ENCODE peak calls at places on chromosomes 16 and 17, in seven cellular contexts. One of them, this sample, is unnamed.

GRCh38 chr17:79927136-79927661 is 88.0 kb upstream of the CBX4 start:
- DNase-seq in substantia nigra: no peak
- DNase-seq in lung microvascular endothelial cell: no peak
- DNase-seq in naive thymus-derived CD8-positive, alpha-beta T cell: peak; percentile 48
- DNase-seq in activated T-helper 2 cell treated with anti-CD3 and anti-CD28 coated beads, Interferon-gamma antibody, Interleukin-2, Interleukin-4, amounts not matched to agents 10 μg/mL and 5 μg/mL and 100 μg/mL, durations not matched to agents 14 hours and 24 hours and 36 hours: no peak
- DNase-seq in stimulated activated CD8-positive, alpha-beta memory T cell treated with anti-CD3 and anti-CD28 coated beads, Interleukin-7, amount 100 ng/mL, for 1 hour: no peak
- DNase-seq in neural progenitor cell: no peak
- DNase-seq in this sample: no peak

GRCh38 chr16:30372037-30372712 is 1.9 kb upstream of the TBC1D10B start:
- DNase-seq in substantia nigra: no peak
- DNase-seq in lung microvascular endothelial cell: no peak
- DNase-seq in naive thymus-derived CD8-positive, alpha-beta T cell: no peak
- DNase-seq in activated T-helper 2 cell treated with anti-CD3 and anti-CD28 coated beads, Interferon-gamma antibody, Interleukin-2, Interleukin-4, amounts not matched to agents 10 μg/mL and 5 μg/mL and 100 μg/mL, durations not matched to agents 14 hours and 24 hours and 36 hours: no peak
- DNase-seq in stimulated activated CD8-positive, alpha-beta memory T cell treated with anti-CD3 and anti-CD28 coated beads, Interleukin-7, amount 100 ng/mL, for 1 hour: no peak
- DNase-seq in neural progenitor cell: no peak
- DNase-seq in this sample: no peak

GRCh38 chr17:4584125-4584834 is at the start of gene SMTNL2:
- DNase-seq in substantia nigra: no peak
- DNase-seq in lung microvascular endothelial cell: peak; percentile 19
- DNase-seq in naive thymus-derived CD8-positive, alpha-beta T cell: no peak
- DNase-seq in activated T-helper 2 cell treated with anti-CD3 and anti-CD28 coated beads, Interferon-gamma antibody, Interleukin-2, Interleukin-4, amounts not matched to agents 10 μg/mL and 5 μg/mL and 100 μg/mL, durations not matched to agents 14 hours and 24 hours and 36 hours: no peak
- DNase-seq in stimulated activated CD8-positive, alpha-beta memory T cell treated with anti-CD3 and anti-CD28 coated beads, Interleukin-7, amount 100 ng/mL, for 1 hour: no peak
- DNase-seq in neural progenitor cell: peak; percentile 72
- DNase-seq in this sample: no peak

GRCh38 chr16:56203052-56203451 is 11.8 kb downstream of the GNAO1 start:
- DNase-seq in substantia nigra: no peak
- DNase-seq in lung microvascular endothelial cell: peak; percentile 3
- DNase-seq in naive thymus-derived CD8-positive, alpha-beta T cell: no peak
- DNase-seq in activated T-helper 2 cell treated with anti-CD3 and anti-CD28 coated beads, Interferon-gamma antibody, Interleukin-2, Interleukin-4, amounts not matched to agents 10 μg/mL and 5 μg/mL and 100 μg/mL, durations not matched to agents 14 hours and 24 hours and 36 hours: peak; percentile 35
- DNase-seq in stimulated activated CD8-positive, alpha-beta memory T cell treated with anti-CD3 and anti-CD28 coated beads, Interleukin-7, amount 100 ng/mL, for 1 hour: no peak
- DNase-seq in neural progenitor cell: peak; percentile 56
- DNase-seq in this sample: no peak

GRCh38 chr17:59800530-59800942 is 92.2 kb downstream of the TUBD1 start:
- DNase-seq in substantia nigra: no peak
- DNase-seq in lung microvascular endothelial cell: no peak
- DNase-seq in naive thymus-derived CD8-positive, alpha-beta T cell: no peak
- DNase-seq in activated T-helper 2 cell treated with anti-CD3 and anti-CD28 coated beads, Interferon-gamma antibody, Interleukin-2, Interleukin-4, amounts not matched to agents 10 μg/mL and 5 μg/mL and 100 μg/mL, durations not matched to agents 14 hours and 24 hours and 36 hours: no peak
- DNase-seq in stimulated activated CD8-positive, alpha-beta memory T cell treated with anti-CD3 and anti-CD28 coated beads, Interleukin-7, amount 100 ng/mL, for 1 hour: no peak
- DNase-seq in neural progenitor cell: no peak
- DNase-seq in this sample: no peak

GRCh38 chr17:1779571-1780074 is 17.8 kb downstream of the SERPINF1 start:
- DNase-seq in substantia nigra: no peak
- DNase-seq in lung microvascular endothelial cell: peak; percentile 86
- DNase-seq in naive thymus-derived CD8-positive, alpha-beta T cell: no peak
- DNase-seq in activated T-helper 2 cell treated with anti-CD3 and anti-CD28 coated beads, Interferon-gamma antibody, Interleukin-2, Interleukin-4, amounts not matched to agents 10 μg/mL and 5 μg/mL and 100 μg/mL, durations not matched to agents 14 hours and 24 hours and 36 hours: no peak
- DNase-seq in stimulated activated CD8-positive, alpha-beta memory T cell treated with anti-CD3 and anti-CD28 coated beads, Interleukin-7, amount 100 ng/mL, for 1 hour: no peak
- DNase-seq in neural progenitor cell: no peak
- DNase-seq in this sample: no peak

GRCh38 chr16:20901441-20902112 is 1.0 kb downstream of the LYRM1 start:
- DNase-seq in substantia nigra: no peak
- DNase-seq in lung microvascular endothelial cell: peak; percentile 72
- DNase-seq in naive thymus-derived CD8-positive, alpha-beta T cell: peak; percentile 35
- DNase-seq in activated T-helper 2 cell treated with anti-CD3 and anti-CD28 coated beads, Interferon-gamma antibody, Interleukin-2, Interleukin-4, amounts not matched to agents 10 μg/mL and 5 μg/mL and 100 μg/mL, durations not matched to agents 14 hours and 24 hours and 36 hours: peak; percentile 22
- DNase-seq in stimulated activated CD8-positive, alpha-beta memory T cell treated with anti-CD3 and anti-CD28 coated beads, Interleukin-7, amount 100 ng/mL, for 1 hour: no peak
- DNase-seq in neural progenitor cell: peak; percentile 54
- DNase-seq in this sample: no peak

GRCh38 chr17:42362245-42362961 is 25.8 kb downstream of the STAT3 start:
- DNase-seq in substantia nigra: no peak
- DNase-seq in lung microvascular endothelial cell: no peak
- DNase-seq in naive thymus-derived CD8-positive, alpha-beta T cell: no peak
- DNase-seq in activated T-helper 2 cell treated with anti-CD3 and anti-CD28 coated beads, Interferon-gamma antibody, Interleukin-2, Interleukin-4, amounts not matched to agents 10 μg/mL and 5 μg/mL and 100 μg/mL, durations not matched to agents 14 hours and 24 hours and 36 hours: no peak
- DNase-seq in stimulated activated CD8-positive, alpha-beta memory T cell treated with anti-CD3 and anti-CD28 coated beads, Interleukin-7, amount 100 ng/mL, for 1 hour: no peak
- DNase-seq in neural progenitor cell: no peak
- DNase-seq in this sample: no peak

GRCh38 chr17:17783121-17783824 is 53.5 kb downstream of the SREBF1 start:
- DNase-seq in substantia nigra: peak; percentile 50
- DNase-seq in lung microvascular endothelial cell: peak; percentile 25
- DNase-seq in naive thymus-derived CD8-positive, alpha-beta T cell: peak; percentile 57
- DNase-seq in activated T-helper 2 cell treated with anti-CD3 and anti-CD28 coated beads, Interferon-gamma antibody, Interleukin-2, Interleukin-4, amounts not matched to agents 10 μg/mL and 5 μg/mL and 100 μg/mL, durations not matched to agents 14 hours and 24 hours and 36 hours: peak; percentile 53
- DNase-seq in stimulated activated CD8-positive, alpha-beta memory T cell treated with anti-CD3 and anti-CD28 coated beads, Interleukin-7, amount 100 ng/mL, for 1 hour: peak; percentile 13
- DNase-seq in neural progenitor cell: peak; percentile 88
- DNase-seq in this sample: no peak

GRCh38 chr17:27743288-27743885 is 56.9 kb downstream of the NOS2 start:
- DNase-seq in substantia nigra: no peak
- DNase-seq in lung microvascular endothelial cell: no peak
- DNase-seq in naive thymus-derived CD8-positive, alpha-beta T cell: no peak
- DNase-seq in activated T-helper 2 cell treated with anti-CD3 and anti-CD28 coated beads, Interferon-gamma antibody, Interleukin-2, Interleukin-4, amounts not matched to agents 10 μg/mL and 5 μg/mL and 100 μg/mL, durations not matched to agents 14 hours and 24 hours and 36 hours: no peak
- DNase-seq in stimulated activated CD8-positive, alpha-beta memory T cell treated with anti-CD3 and anti-CD28 coated beads, Interleukin-7, amount 100 ng/mL, for 1 hour: no peak
- DNase-seq in neural progenitor cell: no peak
- DNase-seq in this sample: no peak

GRCh38 chr17:76934561-76935320 is 66.5 kb downstream of the MGAT5B start:
- DNase-seq in substantia nigra: no peak
- DNase-seq in lung microvascular endothelial cell: no peak
- DNase-seq in naive thymus-derived CD8-positive, alpha-beta T cell: no peak
- DNase-seq in activated T-helper 2 cell treated with anti-CD3 and anti-CD28 coated beads, Interferon-gamma antibody, Interleukin-2, Interleukin-4, amounts not matched to agents 10 μg/mL and 5 μg/mL and 100 μg/mL, durations not matched to agents 14 hours and 24 hours and 36 hours: no peak
- DNase-seq in stimulated activated CD8-positive, alpha-beta memory T cell treated with anti-CD3 and anti-CD28 coated beads, Interleukin-7, amount 100 ng/mL, for 1 hour: no peak
- DNase-seq in neural progenitor cell: no peak
- DNase-seq in this sample: no peak

GRCh38 chr16:48041861-48042435 is 113.8 kb downstream of the ABCC12 start:
- DNase-seq in substantia nigra: no peak
- DNase-seq in lung microvascular endothelial cell: no peak
- DNase-seq in naive thymus-derived CD8-positive, alpha-beta T cell: no peak
- DNase-seq in activated T-helper 2 cell treated with anti-CD3 and anti-CD28 coated beads, Interferon-gamma antibody, Interleukin-2, Interleukin-4, amounts not matched to agents 10 μg/mL and 5 μg/mL and 100 μg/mL, durations not matched to agents 14 hours and 24 hours and 36 hours: no peak
- DNase-seq in stimulated activated CD8-positive, alpha-beta memory T cell treated with anti-CD3 and anti-CD28 coated beads, Interleukin-7, amount 100 ng/mL, for 1 hour: no peak
- DNase-seq in neural progenitor cell: peak; percentile 58
- DNase-seq in this sample: no peak

GRCh38 chr17:2239882-2240430 is 63.6 kb downstream of the SMG6 start:
- DNase-seq in substantia nigra: no peak
- DNase-seq in lung microvascular endothelial cell: peak; percentile 25
- DNase-seq in naive thymus-derived CD8-positive, alpha-beta T cell: no peak
- DNase-seq in activated T-helper 2 cell treated with anti-CD3 and anti-CD28 coated beads, Interferon-gamma antibody, Interleukin-2, Interleukin-4, amounts not matched to agents 10 μg/mL and 5 μg/mL and 100 μg/mL, durations not matched to agents 14 hours and 24 hours and 36 hours: peak; percentile 51
- DNase-seq in stimulated activated CD8-positive, alpha-beta memory T cell treated with anti-CD3 and anti-CD28 coated beads, Interleukin-7, amount 100 ng/mL, for 1 hour: no peak
- DNase-seq in neural progenitor cell: no peak
- DNase-seq in this sample: no peak

GRCh38 chr17:42135664-42136653 is 13.4 kb downstream of the HSPB9 start:
- DNase-seq in substantia nigra: no peak
- DNase-seq in lung microvascular endothelial cell: peak; percentile 90
- DNase-seq in naive thymus-derived CD8-positive, alpha-beta T cell: no peak
- DNase-seq in activated T-helper 2 cell treated with anti-CD3 and anti-CD28 coated beads, Interferon-gamma antibody, Interleukin-2, Interleukin-4, amounts not matched to agents 10 μg/mL and 5 μg/mL and 100 μg/mL, durations not matched to agents 14 hours and 24 hours and 36 hours: no peak
- DNase-seq in stimulated activated CD8-positive, alpha-beta memory T cell treated with anti-CD3 and anti-CD28 coated beads, Interleukin-7, amount 100 ng/mL, for 1 hour: no peak
- DNase-seq in neural progenitor cell: no peak
- DNase-seq in this sample: no peak

GRCh38 chr16:53421248-53421647 is 13.0 kb upstream of the RBL2 start:
- DNase-seq in substantia nigra: no peak
- DNase-seq in lung microvascular endothelial cell: no peak
- DNase-seq in naive thymus-derived CD8-positive, alpha-beta T cell: no peak
- DNase-seq in activated T-helper 2 cell treated with anti-CD3 and anti-CD28 coated beads, Interferon-gamma antibody, Interleukin-2, Interleukin-4, amounts not matched to agents 10 μg/mL and 5 μg/mL and 100 μg/mL, durations not matched to agents 14 hours and 24 hours and 36 hours: no peak
- DNase-seq in stimulated activated CD8-positive, alpha-beta memory T cell treated with anti-CD3 and anti-CD28 coated beads, Interleukin-7, amount 100 ng/mL, for 1 hour: no peak
- DNase-seq in neural progenitor cell: no peak
- DNase-seq in this sample: no peak

GRCh38 chr17:28528329-28529011 is 22.3 kb downstream of the FOXN1 start:
- DNase-seq in substantia nigra: no peak
- DNase-seq in lung microvascular endothelial cell: no peak
- DNase-seq in naive thymus-derived CD8-positive, alpha-beta T cell: no peak
- DNase-seq in activated T-helper 2 cell treated with anti-CD3 and anti-CD28 coated beads, Interferon-gamma antibody, Interleukin-2, Interleukin-4, amounts not matched to agents 10 μg/mL and 5 μg/mL and 100 μg/mL, durations not matched to agents 14 hours and 24 hours and 36 hours: no peak
- DNase-seq in stimulated activated CD8-positive, alpha-beta memory T cell treated with anti-CD3 and anti-CD28 coated beads, Interleukin-7, amount 100 ng/mL, for 1 hour: no peak
- DNase-seq in neural progenitor cell: peak; percentile 71
- DNase-seq in this sample: no peak

GRCh38 chr17:1462164-1463112 is 6.4 kb upstream of the CRK start:
- DNase-seq in substantia nigra: no peak
- DNase-seq in lung microvascular endothelial cell: peak; percentile 70
- DNase-seq in naive thymus-derived CD8-positive, alpha-beta T cell: no peak
- DNase-seq in activated T-helper 2 cell treated with anti-CD3 and anti-CD28 coated beads, Interferon-gamma antibody, Interleukin-2, Interleukin-4, amounts not matched to agents 10 μg/mL and 5 μg/mL and 100 μg/mL, durations not matched to agents 14 hours and 24 hours and 36 hours: no peak
- DNase-seq in stimulated activated CD8-positive, alpha-beta memory T cell treated with anti-CD3 and anti-CD28 coated beads, Interleukin-7, amount 100 ng/mL, for 1 hour: no peak
- DNase-seq in neural progenitor cell: no peak
- DNase-seq in this sample: no peak

GRCh38 chr17:79033741-79034501 is 10.0 kb downstream of the C1QTNF1 start:
- DNase-seq in substantia nigra: peak; percentile 49
- DNase-seq in lung microvascular endothelial cell: no peak
- DNase-seq in naive thymus-derived CD8-positive, alpha-beta T cell: no peak
- DNase-seq in activated T-helper 2 cell treated with anti-CD3 and anti-CD28 coated beads, Interferon-gamma antibody, Interleukin-2, Interleukin-4, amounts not matched to agents 10 μg/mL and 5 μg/mL and 100 μg/mL, durations not matched to agents 14 hours and 24 hours and 36 hours: no peak
- DNase-seq in stimulated activated CD8-positive, alpha-beta memory T cell treated with anti-CD3 and anti-CD28 coated beads, Interleukin-7, amount 100 ng/mL, for 1 hour: no peak
- DNase-seq in neural progenitor cell: no peak
- DNase-seq in this sample: peak; percentile 46

GRCh38 chr16:50160495-50161164 is 7.5 kb downstream of the TENT4B start:
- DNase-seq in substantia nigra: no peak
- DNase-seq in lung microvascular endothelial cell: no peak
- DNase-seq in naive thymus-derived CD8-positive, alpha-beta T cell: peak; percentile 39
- DNase-seq in activated T-helper 2 cell treated with anti-CD3 and anti-CD28 coated beads, Interferon-gamma antibody, Interleukin-2, Interleukin-4, amounts not matched to agents 10 μg/mL and 5 μg/mL and 100 μg/mL, durations not matched to agents 14 hours and 24 hours and 36 hours: no peak
- DNase-seq in stimulated activated CD8-positive, alpha-beta memory T cell treated with anti-CD3 and anti-CD28 coated beads, Interleukin-7, amount 100 ng/mL, for 1 hour: no peak
- DNase-seq in neural progenitor cell: no peak
- DNase-seq in this sample: no peak

GRCh38 chr16:65744401-65744800 is 622.1 kb upstream of the CDH5 start:
- DNase-seq in substantia nigra: no peak
- DNase-seq in lung microvascular endothelial cell: no peak
- DNase-seq in naive thymus-derived CD8-positive, alpha-beta T cell: no peak
- DNase-seq in activated T-helper 2 cell treated with anti-CD3 and anti-CD28 coated beads, Interferon-gamma antibody, Interleukin-2, Interleukin-4, amounts not matched to agents 10 μg/mL and 5 μg/mL and 100 μg/mL, durations not matched to agents 14 hours and 24 hours and 36 hours: no peak
- DNase-seq in stimulated activated CD8-positive, alpha-beta memory T cell treated with anti-CD3 and anti-CD28 coated beads, Interleukin-7, amount 100 ng/mL, for 1 hour: no peak
- DNase-seq in neural progenitor cell: no peak
- DNase-seq in this sample: no peak

GRCh38 chr16:85515319-85515745 is 97.8 kb upstream of the GSE1 start:
- DNase-seq in substantia nigra: no peak
- DNase-seq in lung microvascular endothelial cell: no peak
- DNase-seq in naive thymus-derived CD8-positive, alpha-beta T cell: no peak
- DNase-seq in activated T-helper 2 cell treated with anti-CD3 and anti-CD28 coated beads, Interferon-gamma antibody, Interleukin-2, Interleukin-4, amounts not matched to agents 10 μg/mL and 5 μg/mL and 100 μg/mL, durations not matched to agents 14 hours and 24 hours and 36 hours: no peak
- DNase-seq in stimulated activated CD8-positive, alpha-beta memory T cell treated with anti-CD3 and anti-CD28 coated beads, Interleukin-7, amount 100 ng/mL, for 1 hour: no peak
- DNase-seq in neural progenitor cell: no peak
- DNase-seq in this sample: no peak

GRCh38 chr17:61196302-61196704 is 203.3 kb upstream of the TBX2 start:
- DNase-seq in substantia nigra: no peak
- DNase-seq in lung microvascular endothelial cell: no peak
- DNase-seq in naive thymus-derived CD8-positive, alpha-beta T cell: no peak
- DNase-seq in activated T-helper 2 cell treated with anti-CD3 and anti-CD28 coated beads, Interferon-gamma antibody, Interleukin-2, Interleukin-4, amounts not matched to agents 10 μg/mL and 5 μg/mL and 100 μg/mL, durations not matched to agents 14 hours and 24 hours and 36 hours: no peak
- DNase-seq in stimulated activated CD8-positive, alpha-beta memory T cell treated with anti-CD3 and anti-CD28 coated beads, Interleukin-7, amount 100 ng/mL, for 1 hour: no peak
- DNase-seq in neural progenitor cell: no peak
- DNase-seq in this sample: no peak

GRCh38 chr16:51095114-51095872 is 55.8 kb downstream of the SALL1 start:
- DNase-seq in substantia nigra: no peak
- DNase-seq in lung microvascular endothelial cell: no peak
- DNase-seq in naive thymus-derived CD8-positive, alpha-beta T cell: no peak
- DNase-seq in activated T-helper 2 cell treated with anti-CD3 and anti-CD28 coated beads, Interferon-gamma antibody, Interleukin-2, Interleukin-4, amounts not matched to agents 10 μg/mL and 5 μg/mL and 100 μg/mL, durations not matched to agents 14 hours and 24 hours and 36 hours: no peak
- DNase-seq in stimulated activated CD8-positive, alpha-beta memory T cell treated with anti-CD3 and anti-CD28 coated beads, Interleukin-7, amount 100 ng/mL, for 1 hour: no peak
- DNase-seq in neural progenitor cell: peak; percentile 49
- DNase-seq in this sample: no peak

GRCh38 chr16:30183961-30184429 is 593 bp downstream of the CORO1A start:
- DNase-seq in substantia nigra: no peak
- DNase-seq in lung microvascular endothelial cell: no peak
- DNase-seq in naive thymus-derived CD8-positive, alpha-beta T cell: peak; percentile 91
- DNase-seq in activated T-helper 2 cell treated with anti-CD3 and anti-CD28 coated beads, Interferon-gamma antibody, Interleukin-2, Interleukin-4, amounts not matched to agents 10 μg/mL and 5 μg/mL and 100 μg/mL, durations not matched to agents 14 hours and 24 hours and 36 hours: peak; percentile 81
- DNase-seq in stimulated activated CD8-positive, alpha-beta memory T cell treated with anti-CD3 and anti-CD28 coated beads, Interleukin-7, amount 100 ng/mL, for 1 hour: no peak
- DNase-seq in neural progenitor cell: no peak
- DNase-seq in this sample: peak; percentile 43

GRCh38 chr16:12260647-12261262 is 284.2 kb downstream of the SNX29 start:
- DNase-seq in substantia nigra: no peak
- DNase-seq in lung microvascular endothelial cell: peak; percentile 18
- DNase-seq in naive thymus-derived CD8-positive, alpha-beta T cell: no peak
- DNase-seq in activated T-helper 2 cell treated with anti-CD3 and anti-CD28 coated beads, Interferon-gamma antibody, Interleukin-2, Interleukin-4, amounts not matched to agents 10 μg/mL and 5 μg/mL and 100 μg/mL, durations not matched to agents 14 hours and 24 hours and 36 hours: no peak
- DNase-seq in stimulated activated CD8-positive, alpha-beta memory T cell treated with anti-CD3 and anti-CD28 coated beads, Interleukin-7, amount 100 ng/mL, for 1 hour: no peak
- DNase-seq in neural progenitor cell: peak; percentile 71
- DNase-seq in this sample: no peak

GRCh38 chr17:3754458-3755334 is 31.0 kb downstream of the HASPIN start:
- DNase-seq in substantia nigra: no peak
- DNase-seq in lung microvascular endothelial cell: no peak
- DNase-seq in naive thymus-derived CD8-positive, alpha-beta T cell: peak; percentile 66
- DNase-seq in activated T-helper 2 cell treated with anti-CD3 and anti-CD28 coated beads, Interferon-gamma antibody, Interleukin-2, Interleukin-4, amounts not matched to agents 10 μg/mL and 5 μg/mL and 100 μg/mL, durations not matched to agents 14 hours and 24 hours and 36 hours: peak; percentile 40
- DNase-seq in stimulated activated CD8-positive, alpha-beta memory T cell treated with anti-CD3 and anti-CD28 coated beads, Interleukin-7, amount 100 ng/mL, for 1 hour: peak; percentile 37
- DNase-seq in neural progenitor cell: peak; percentile 95
- DNase-seq in this sample: no peak

GRCh38 chr17:740240-741055 is 8.1 kb downstream of the TLCD3A start:
- DNase-seq in substantia nigra: no peak
- DNase-seq in lung microvascular endothelial cell: no peak
- DNase-seq in naive thymus-derived CD8-positive, alpha-beta T cell: no peak
- DNase-seq in activated T-helper 2 cell treated with anti-CD3 and anti-CD28 coated beads, Interferon-gamma antibody, Interleukin-2, Interleukin-4, amounts not matched to agents 10 μg/mL and 5 μg/mL and 100 μg/mL, durations not matched to agents 14 hours and 24 hours and 36 hours: no peak
- DNase-seq in stimulated activated CD8-positive, alpha-beta memory T cell treated with anti-CD3 and anti-CD28 coated beads, Interleukin-7, amount 100 ng/mL, for 1 hour: no peak
- DNase-seq in neural progenitor cell: no peak
- DNase-seq in this sample: no peak

This sample was measured in amygdala.